ENCODE peak calls at places on chromosome 17, in eight cellular contexts. One of them, this sample, is unnamed. For H3K4me1 and H3K36me3, the result is how much of the 10 kb centered on the place peaks cover.

GRCh38 chr17:74715144-74715543 is 2.4 kb upstream of the CD300LF start:
- DNase-seq in tibial nerve: no peak
- DNase-seq in ovary: no peak
- DNase-seq in Peyer's patch: no peak
- DNase-seq in transverse colon: no peak
- DNase-seq in suprapubic skin: no peak
- DNase-seq in stomach: peak
- DNase-seq in adrenal gland: no peak
- DNase-seq in this sample: no peak

GRCh38 chr17:44628234-44629188 is 27.8 kb upstream of the MEIOC start:
- DNase-seq in tibial nerve: peak
- DNase-seq in ovary: peak
- DNase-seq in Peyer's patch: no peak
- DNase-seq in transverse colon: no peak
- DNase-seq in suprapubic skin: no peak
- DNase-seq in stomach: no peak
- DNase-seq in adrenal gland: peak
- DNase-seq in this sample: peak

GRCh38 chr17:45371414-45372324 is 54.8 kb upstream of the MAP3K14 start:
- DNase-seq in tibial nerve: peak
- DNase-seq in ovary: peak
- DNase-seq in Peyer's patch: peak
- DNase-seq in transverse colon: peak
- DNase-seq in suprapubic skin: peak
- DNase-seq in stomach: peak
- DNase-seq in adrenal gland: peak
- DNase-seq in this sample: peak

GRCh38 chr17:69828087-69828486 is 246.9 kb upstream of the KCNJ16 start:
- DNase-seq in tibial nerve: no peak
- DNase-seq in ovary: no peak
- DNase-seq in Peyer's patch: no peak
- DNase-seq in transverse colon: no peak
- DNase-seq in suprapubic skin: no peak
- DNase-seq in stomach: peak
- DNase-seq in adrenal gland: peak
- DNase-seq in this sample: peak

GRCh38 chr17:39791296-39791992 is 53.7 kb downstream of the GRB7 start:
- DNase-seq in tibial nerve: no peak
- DNase-seq in ovary: no peak
- DNase-seq in Peyer's patch: no peak
- DNase-seq in transverse colon: no peak
- DNase-seq in suprapubic skin: no peak
- DNase-seq in stomach: no peak
- DNase-seq in adrenal gland: no peak
- DNase-seq in this sample: no peak

GRCh38 chr17:67289174-67289876 is 44.3 kb upstream of the HELZ start:
- DNase-seq in tibial nerve: peak
- DNase-seq in ovary: peak
- DNase-seq in Peyer's patch: no peak
- DNase-seq in transverse colon: peak
- DNase-seq in suprapubic skin: peak
- DNase-seq in stomach: peak
- DNase-seq in adrenal gland: peak
- DNase-seq in this sample: peak

GRCh38 chr17:33523577-33523981 is 230.5 kb upstream of the ASIC2 start:
- DNase-seq in tibial nerve: no peak
- DNase-seq in ovary: no peak
- DNase-seq in Peyer's patch: no peak
- DNase-seq in transverse colon: peak
- DNase-seq in suprapubic skin: no peak
- DNase-seq in stomach: no peak
- DNase-seq in adrenal gland: peak
- DNase-seq in this sample: no peak

GRCh38 chr17:31544186-31544585 is 152.7 kb downstream of the RAB11FIP4 start:
- DNase-seq in tibial nerve: no peak
- DNase-seq in ovary: no peak
- DNase-seq in Peyer's patch: no peak
- DNase-seq in transverse colon: no peak
- DNase-seq in suprapubic skin: no peak
- DNase-seq in stomach: no peak
- DNase-seq in adrenal gland: no peak
- DNase-seq in this sample: no peak

GRCh38 chr17:76149214-76149613 is 8.2 kb upstream of the FOXJ1 start:
- DNase-seq in tibial nerve: no peak
- DNase-seq in ovary: no peak
- DNase-seq in Peyer's patch: peak
- DNase-seq in transverse colon: no peak
- DNase-seq in suprapubic skin: peak
- DNase-seq in stomach: no peak
- DNase-seq in adrenal gland: no peak
- DNase-seq in this sample: no peak

GRCh38 chr17:58085039-58085715 is 2.0 kb downstream of the DYNLL2 start:
- DNase-seq in tibial nerve: no peak
- DNase-seq in ovary: no peak
- DNase-seq in Peyer's patch: no peak
- DNase-seq in transverse colon: no peak
- DNase-seq in suprapubic skin: no peak
- DNase-seq in stomach: no peak
- DNase-seq in adrenal gland: peak
- DNase-seq in this sample: no peak

GRCh38 chr17:66952031-66952524 is 12.4 kb upstream of the CACNG4 start:
- DNase-seq in tibial nerve: no peak
- DNase-seq in ovary: no peak
- DNase-seq in Peyer's patch: peak
- DNase-seq in transverse colon: peak
- DNase-seq in suprapubic skin: no peak
- DNase-seq in stomach: peak
- DNase-seq in adrenal gland: peak
- DNase-seq in this sample: no peak

GRCh38 chr17:76267051-76267576 is 2.0 kb downstream of the UBALD2 start:
- DNase-seq in tibial nerve: no peak
- DNase-seq in ovary: no peak
- DNase-seq in Peyer's patch: no peak
- DNase-seq in transverse colon: no peak
- DNase-seq in suprapubic skin: no peak
- DNase-seq in stomach: no peak
- DNase-seq in adrenal gland: no peak
- DNase-seq in this sample: no peak

GRCh38 chr17:45270828-45271418 is 9.0 kb upstream of the SPATA32 start:
- DNase-seq in tibial nerve: no peak
- DNase-seq in ovary: no peak
- DNase-seq in Peyer's patch: peak
- DNase-seq in transverse colon: no peak
- DNase-seq in suprapubic skin: no peak
- DNase-seq in stomach: no peak
- DNase-seq in adrenal gland: no peak
- DNase-seq in this sample: no peak

GRCh38 chr17:38605852-38606645 is at the start of gene SRCIN1:
- DNase-seq in tibial nerve: no peak
- DNase-seq in ovary: peak
- DNase-seq in Peyer's patch: peak
- DNase-seq in transverse colon: peak
- DNase-seq in suprapubic skin: no peak
- DNase-seq in stomach: peak
- DNase-seq in adrenal gland: peak
- DNase-seq in this sample: peak

GRCh38 chr17:18267927-18268711 is 7.7 kb downstream of the MIEF2 start:
- DNase-seq in tibial nerve: no peak
- DNase-seq in ovary: no peak
- DNase-seq in Peyer's patch: no peak
- DNase-seq in transverse colon: no peak
- DNase-seq in suprapubic skin: no peak
- DNase-seq in stomach: no peak
- DNase-seq in adrenal gland: no peak
- DNase-seq in this sample: no peak

GRCh38 chr17:82313195-82314011 is 4.0 kb downstream of the CD7 start:
- DNase-seq in tibial nerve: no peak
- DNase-seq in ovary: no peak
- DNase-seq in Peyer's patch: no peak
- DNase-seq in transverse colon: no peak
- DNase-seq in suprapubic skin: no peak
- DNase-seq in stomach: no peak
- DNase-seq in adrenal gland: no peak
- DNase-seq in this sample: no peak
- H3K4me1 ChIP-seq in tibial nerve: under half
- H3K4me1 ChIP-seq in ovary: under half
- H3K4me1 ChIP-seq in Peyer's patch: under half
- H3K4me1 ChIP-seq in transverse colon: under half
- H3K4me1 ChIP-seq in suprapubic skin: under half
- H3K4me1 ChIP-seq in stomach: under half
- H3K4me1 ChIP-seq in adrenal gland: under half
- H3K4me1 ChIP-seq in this sample: under half

GRCh38 chr17:36943250-36944220 is 5.2 kb upstream of the AATF start:
- DNase-seq in tibial nerve: no peak
- DNase-seq in ovary: no peak
- DNase-seq in Peyer's patch: no peak
- DNase-seq in transverse colon: no peak
- DNase-seq in suprapubic skin: no peak
- DNase-seq in stomach: no peak
- DNase-seq in adrenal gland: no peak
- DNase-seq in this sample: no peak

GRCh38 chr17:36944488-36945040 is 4.2 kb upstream of the AATF start:
- DNase-seq in tibial nerve: no peak
- DNase-seq in ovary: no peak
- DNase-seq in Peyer's patch: no peak
- DNase-seq in transverse colon: no peak
- DNase-seq in suprapubic skin: no peak
- DNase-seq in stomach: no peak
- DNase-seq in adrenal gland: no peak
- DNase-seq in this sample: no peak

GRCh38 chr17:36942031-36942599 is 4.8 kb downstream of the LHX1 start:
- DNase-seq in tibial nerve: no peak
- DNase-seq in ovary: no peak
- DNase-seq in Peyer's patch: no peak
- DNase-seq in transverse colon: no peak
- DNase-seq in suprapubic skin: no peak
- DNase-seq in stomach: no peak
- DNase-seq in adrenal gland: no peak
- DNase-seq in this sample: no peak

GRCh38 chr17:36941265-36942021 is 4.2 kb downstream of the LHX1 start:
- DNase-seq in tibial nerve: no peak
- DNase-seq in ovary: no peak
- DNase-seq in Peyer's patch: no peak
- DNase-seq in transverse colon: no peak
- DNase-seq in suprapubic skin: no peak
- DNase-seq in stomach: no peak
- DNase-seq in adrenal gland: no peak
- DNase-seq in this sample: no peak

GRCh38 chr17:36942631-36943125 is 5.4 kb downstream of the LHX1 start:
- DNase-seq in tibial nerve: no peak
- DNase-seq in ovary: no peak
- DNase-seq in Peyer's patch: no peak
- DNase-seq in transverse colon: no peak
- DNase-seq in suprapubic skin: no peak
- DNase-seq in stomach: no peak
- DNase-seq in adrenal gland: no peak
- DNase-seq in this sample: no peak
- H3K36me3 ChIP-seq in tibial nerve: under half
- H3K36me3 ChIP-seq in ovary: under half
- H3K36me3 ChIP-seq in Peyer's patch: under half
- H3K36me3 ChIP-seq in transverse colon: under half
- H3K36me3 ChIP-seq in suprapubic skin: under half
- H3K36me3 ChIP-seq in stomach: under half
- H3K36me3 ChIP-seq in adrenal gland: under half
- H3K36me3 ChIP-seq in this sample: under half

GRCh38 chr17:419073-419735 is 66.6 kb upstream of the RPH3AL start:
- DNase-seq in tibial nerve: no peak
- DNase-seq in ovary: no peak
- DNase-seq in Peyer's patch: no peak
- DNase-seq in transverse colon: peak
- DNase-seq in suprapubic skin: no peak
- DNase-seq in stomach: no peak
- DNase-seq in adrenal gland: no peak
- DNase-seq in this sample: no peak

GRCh38 chr17:417691-418420 is 65.2 kb upstream of the RPH3AL start:
- DNase-seq in tibial nerve: no peak
- DNase-seq in ovary: no peak
- DNase-seq in Peyer's patch: no peak
- DNase-seq in transverse colon: no peak
- DNase-seq in suprapubic skin: no peak
- DNase-seq in stomach: no peak
- DNase-seq in adrenal gland: no peak
- DNase-seq in this sample: no peak

GRCh38 chr17:413706-414440 is 61.3 kb upstream of the RPH3AL start:
- DNase-seq in tibial nerve: no peak
- DNase-seq in ovary: no peak
- DNase-seq in Peyer's patch: no peak
- DNase-seq in transverse colon: no peak
- DNase-seq in suprapubic skin: no peak
- DNase-seq in stomach: no peak
- DNase-seq in adrenal gland: no peak
- DNase-seq in this sample: no peak

GRCh38 chr17:418421-418751 is 65.8 kb upstream of the RPH3AL start:
- DNase-seq in tibial nerve: no peak
- DNase-seq in ovary: no peak
- DNase-seq in Peyer's patch: no peak
- DNase-seq in transverse colon: no peak
- DNase-seq in suprapubic skin: no peak
- DNase-seq in stomach: no peak
- DNase-seq in adrenal gland: no peak
- DNase-seq in this sample: no peak

GRCh38 chr17:416293-417206 is 63.9 kb upstream of the RPH3AL start:
- DNase-seq in tibial nerve: no peak
- DNase-seq in ovary: no peak
- DNase-seq in Peyer's patch: no peak
- DNase-seq in transverse colon: peak
- DNase-seq in suprapubic skin: no peak
- DNase-seq in stomach: peak
- DNase-seq in adrenal gland: no peak
- DNase-seq in this sample: no peak
- TF ChIP-seq POLR2A in tibial nerve: no peak
- TF ChIP-seq POLR2A in ovary: no peak
- TF ChIP-seq POLR2A in Peyer's patch: no peak
- TF ChIP-seq POLR2A in transverse colon: no peak
- TF ChIP-seq POLR2A in suprapubic skin: no peak
- TF ChIP-seq POLR2A in stomach: no peak
- TF ChIP-seq POLR2A in adrenal gland: no peak
- TF ChIP-seq POLR2A in this sample: no peak

DNA sequence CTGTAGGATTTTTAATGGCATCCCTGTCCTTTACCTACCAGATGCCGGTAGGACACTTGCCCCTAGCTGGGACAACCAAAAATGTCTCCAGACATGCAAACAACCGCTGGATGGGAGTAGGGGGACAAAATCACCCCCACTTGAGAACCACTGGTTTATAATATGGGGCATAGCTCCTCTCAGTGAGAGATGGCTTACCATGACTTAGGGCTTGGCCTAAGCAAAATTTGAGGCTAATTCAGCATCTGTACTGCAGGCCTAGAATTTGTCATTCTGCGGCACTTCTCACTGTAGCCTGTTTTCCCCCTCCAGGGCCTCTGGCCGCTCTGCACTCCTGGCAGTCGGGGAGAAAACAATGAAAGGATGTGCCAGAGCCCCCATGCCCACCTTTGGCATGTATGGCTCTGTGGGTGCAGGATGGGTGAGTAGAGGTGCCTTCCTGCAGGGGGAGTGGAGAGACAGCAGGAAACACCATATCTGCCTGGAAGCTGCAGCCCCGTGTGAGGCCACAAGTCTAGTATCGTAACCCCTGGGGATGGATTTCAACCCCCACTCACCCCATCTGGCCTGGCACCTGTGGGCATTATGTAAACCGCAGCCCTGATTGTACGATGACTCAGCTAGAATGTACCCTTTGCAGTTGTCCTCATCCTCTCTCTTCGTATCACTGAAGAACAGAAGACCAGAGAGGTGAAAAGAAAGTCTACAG is 268.1 kb downstream of the SOX9 start:
- DNase-seq in tibial nerve: no peak
- DNase-seq in ovary: no peak
- DNase-seq in Peyer's patch: no peak
- DNase-seq in transverse colon: no peak
- DNase-seq in suprapubic skin: no peak
- DNase-seq in stomach: no peak
- DNase-seq in adrenal gland: no peak
- DNase-seq in this sample: no peak
- H3K4me1 ChIP-seq in tibial nerve: under half
- H3K4me1 ChIP-seq in ovary: under half
- H3K4me1 ChIP-seq in Peyer's patch: under half
- H3K4me1 ChIP-seq in transverse colon: under half
- H3K4me1 ChIP-seq in suprapubic skin: under half
- H3K4me1 ChIP-seq in stomach: under half
- H3K4me1 ChIP-seq in adrenal gland: under half
- H3K4me1 ChIP-seq in this sample: under half